ENCODE peak calls at places on chromosomes 7 and 10, in four cellular contexts. N is A549, J is HepG2, R is K562. A is an unnamed sample.

GRCh38 chr10:6494934-6495592 is 85.0 kb downstream of the PRKCQ start:
- DNase-seq in R (no peak), N (no peak), J (no peak), A (no peak)

GRCh38 chr7:112882506-112882905 is 92.3 kb upstream of the TMEM168 start:
- DNase-seq in N (no peak), R (no peak), J (no peak), A (no peak)

GRCh38 chr10:30437039-30437781 is 3.2 kb downstream of the MAP3K8 start:
- DNase-seq in R (peak; percentile 52), J (no peak), N (no peak), A (no peak)

GRCh38 chr7:8251195-8251594 is 10.8 kb downstream of the ICA1 start:
- DNase-seq in J (no peak), N (no peak), R (no peak), A (no peak)

GRCh38 chr10:106557053-106557452 is 607.5 kb downstream of the SORCS1 start:
- DNase-seq in J (no peak), N (no peak), R (no peak), A (no peak)

GRCh38 chr7:47795631-47796030 is 152.6 kb downstream of the PKD1L1 start:
- DNase-seq in N (no peak), J (no peak), R (no peak), A (no peak)

GRCh38 chr7:65251851-65252620 is 121.6 kb upstream of the ZNF92 start:
- DNase-seq in J (peak; percentile 53), R (peak; percentile 78), N (peak; percentile 63), A (peak; percentile 70)

GRCh38 chr7:81768951-81769778 is 682 bp downstream of the HGF start:
- DNase-seq in J (no peak), R (no peak), N (no peak), A (no peak)

GRCh38 chr7:34087892-34088891 is 182.9 kb downstream of the BMPER start:
- DNase-seq in J (peak; percentile 16), N (no peak), R (no peak), A (peak; percentile 66)

GRCh38 chr7:41224063-41224763 is 478.7 kb downstream of the INHBA start:
- DNase-seq in J (no peak), N (no peak), R (no peak), A (no peak)

GRCh38 chr10:37476285-37476684 is 350.9 kb downstream of the ANKRD30A start:
- DNase-seq in J (no peak), N (no peak), R (no peak), A (no peak)

GRCh38 chr10:7378602-7379403 is 32.0 kb downstream of the SFMBT2 start:
- DNase-seq in N (no peak), R (no peak), J (no peak), A (no peak)

GRCh38 chr7:99739699-99740572 is 4.9 kb upstream of the CYP3A7 start:
- DNase-seq in R (no peak), N (no peak), J (peak; percentile 13), A (no peak)

GRCh38 chr7:84477786-84478405 is 283.3 kb upstream of the SEMA3A start:
- DNase-seq in J (no peak), N (no peak), R (no peak), A (no peak)

GRCh38 chr7:26399309-26399610 is 107.6 kb downstream of the SNX10 start:
- DNase-seq in N (peak; percentile 34), J (no peak), R (no peak), A (no peak)

GRCh38 chr10:30502266-30503058 is 68.5 kb downstream of the MAP3K8 start:
- DNase-seq in J (no peak), N (no peak), R (peak; percentile 59), A (no peak)

GRCh38 chr10:5559642-5560141 is 34.9 kb downstream of the CALML3 start:
- DNase-seq in N (peak; percentile 37), J (no peak), R (no peak), A (no peak)

GRCh38 chr7:33701189-33701740 is 204.1 kb upstream of the BMPER start:
- DNase-seq in J (no peak), R (no peak), N (no peak), A (no peak)

GRCh38 chr10:116254422-116255152 is 18.4 kb downstream of the GFRA1 start:
- DNase-seq in R (no peak), J (no peak), N (no peak), A (no peak)

GRCh38 chr10:128629111-128630096 is 503.2 kb upstream of the MKI67 start:
- DNase-seq in N (peak; percentile 15), R (peak; percentile 59), J (peak; percentile 9), A (no peak)

GRCh38 chr7:142885311-142886230 is at the start of gene TRPV6:
- DNase-seq in J (no peak), R (no peak), N (no peak), A (no peak)

GRCh38 chr10:77393821-77394501 is 243.6 kb downstream of the KCNMA1 start:
- DNase-seq in J (no peak), N (no peak), R (no peak), A (no peak)

GRCh38 chr7:86747698-86748097 is 104.0 kb downstream of the GRM3 start:
- DNase-seq in R (no peak), J (no peak), N (no peak), A (no peak)

GRCh38 chr10:62335326-62335725 is 38.8 kb upstream of the ZNF365 start:
- DNase-seq in J (no peak), R (no peak), N (no peak), A (no peak)

GRCh38 chr7:42174391-42174848 is 62.6 kb downstream of the GLI3 start:
- DNase-seq in N (no peak), J (no peak), R (no peak), A (no peak)

GRCh38 chr7:27064169-27064568 is 31.6 kb downstream of the HOXA1 start:
- DNase-seq in J (no peak), R (no peak), N (no peak), A (no peak)

GRCh38 chr10:58280982-58281752 is 12.2 kb downstream of the CISD1 start:
- DNase-seq in R (no peak), J (no peak), N (no peak), A (no peak)

GRCh38 chr7:24819916-24820689 is 62.8 kb upstream of the GSDME start:
- DNase-seq in N (peak; percentile 81), J (peak; percentile 74), R (peak; percentile 86), A (peak; percentile 78)

DNA sequence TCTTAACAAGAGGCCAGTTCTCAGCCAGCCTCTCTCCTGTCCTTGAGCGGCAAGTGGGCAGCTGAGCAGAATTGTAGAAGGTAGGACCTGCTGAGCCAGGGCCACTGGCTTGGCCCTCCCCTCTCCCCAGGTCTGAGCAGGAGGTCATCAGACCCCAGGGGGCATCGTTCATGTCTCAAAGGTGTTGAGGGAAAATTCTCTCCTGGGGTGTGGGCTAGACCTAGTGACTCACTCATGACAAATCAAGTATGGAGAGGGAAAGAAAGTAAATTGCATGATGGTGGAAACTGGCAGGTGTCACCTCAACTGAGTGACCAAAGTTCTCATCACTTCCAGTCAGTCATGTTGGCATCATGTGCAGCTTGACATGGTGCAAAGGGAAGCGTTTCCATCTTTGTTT is 91.9 kb upstream of the GPR26 start:
- DNase-seq in N (no peak), R (no peak), J (no peak), A (no peak)
- TF ChIP-seq BHLHE40 in N (no peak), R (no peak), J (no peak), A (no peak)

GRCh38 chr10:34697366-34698247 is 117.5 kb downstream of the PARD3 start:
- DNase-seq in J (no peak), N (no peak), R (no peak), A (no peak)

GRCh38 chr10:34696423-34696822 is 118.7 kb downstream of the PARD3 start:
- DNase-seq in J (no peak), N (peak; percentile 50), R (no peak), A (no peak)

GRCh38 chr10:34698979-34699378 is 116.1 kb downstream of the PARD3 start:
- DNase-seq in J (no peak), N (peak; percentile 63), R (no peak), A (no peak)

GRCh38 chr10:34699904-34700303 is 115.2 kb downstream of the PARD3 start:
- DNase-seq in N (no peak), J (no peak), R (no peak), A (no peak)

DNA sequence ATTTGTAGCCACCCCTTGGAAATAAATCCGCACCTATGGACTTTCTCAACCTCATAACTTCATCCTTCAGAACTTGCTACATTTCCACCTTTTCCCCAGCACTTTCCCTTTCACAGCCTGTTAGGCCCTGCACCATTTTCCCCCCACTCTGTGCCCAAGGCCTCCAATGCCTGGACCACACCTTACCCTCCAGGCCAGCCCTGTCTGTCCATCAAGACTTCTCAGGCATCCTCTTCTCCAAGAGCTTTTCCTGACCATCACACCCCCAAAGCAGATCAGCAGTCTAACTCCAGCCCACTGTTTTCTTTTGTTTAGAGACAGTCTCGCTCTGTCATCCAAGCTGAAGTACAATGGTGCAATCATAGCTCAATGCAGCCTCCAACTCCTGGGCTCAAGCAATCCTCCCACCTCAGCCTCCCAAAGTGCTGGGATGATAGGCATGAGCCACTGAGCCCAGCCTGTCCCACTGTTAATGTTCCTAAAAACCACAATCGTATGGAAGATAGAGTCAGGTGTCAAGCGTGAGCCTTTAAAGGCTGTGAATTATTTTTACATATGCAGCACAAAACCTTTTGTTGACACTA is 116.8 kb downstream of the PARD3 start:
- DNase-seq in J (no peak), R (no peak), N (no peak), A (no peak)
- TF ChIP-seq BHLHE40 in J (no peak), R (no peak), N (no peak), A (no peak)

GRCh38 chr7:155122831-155123230 is 52.7 kb downstream of the HTR5A start:
- DNase-seq in J (no peak), R (no peak), N (no peak), A (no peak)
- TF ChIP-seq BHLHE40 in J (no peak), R (no peak), N (no peak), A (no peak)

DNA sequence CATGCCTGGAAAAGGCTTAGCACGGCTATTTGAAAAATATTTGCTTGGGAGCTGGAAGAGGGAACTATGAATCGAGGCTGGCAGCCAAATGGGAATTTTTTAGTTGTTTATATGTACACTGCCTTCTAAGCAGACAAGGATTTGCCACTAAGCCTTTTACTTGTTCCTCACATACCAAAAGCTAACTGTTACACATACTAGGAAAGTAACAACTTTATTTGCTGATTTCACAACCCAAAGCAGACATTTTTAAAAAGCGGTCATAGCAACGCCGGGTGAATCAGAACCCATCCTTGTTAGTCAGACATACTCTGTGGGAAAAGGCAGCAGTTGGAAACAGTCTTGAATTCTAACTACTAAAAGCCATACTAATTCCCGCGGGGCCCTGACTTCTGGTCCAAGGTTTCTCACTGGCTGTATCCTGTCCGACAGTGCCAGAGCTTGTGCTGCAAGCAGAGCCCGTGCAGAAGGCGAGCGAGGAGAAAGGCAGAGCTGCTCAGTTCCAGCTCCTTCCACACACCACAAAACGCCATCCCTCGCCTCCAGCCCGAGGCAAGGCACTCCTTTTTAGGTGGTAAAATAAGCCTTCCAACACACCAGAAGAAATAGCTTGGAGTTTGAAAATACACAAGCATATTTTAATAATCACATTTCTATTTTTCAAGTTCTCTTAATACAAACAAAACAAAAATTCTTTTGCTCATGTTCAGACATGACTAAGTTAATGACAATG is 89.2 kb downstream of the RNF216 start:
- DNase-seq in J (peak; percentile 71), R (no peak), N (peak; percentile 79), A (no peak)
- TF ChIP-seq BHLHE40 in J (no peak), R (no peak), N (no peak), A (no peak)

GRCh38 chr10:105068497-105068896 is 427.4 kb downstream of the SORCS3 start:
- DNase-seq in J (no peak), N (no peak), R (no peak), A (no peak)
- TF ChIP-seq BHLHE40 in J (no peak), N (no peak), R (no peak), A (no peak)

GRCh38 chr7:147547252-147547897 is 1043.2 kb upstream of the C7orf33 start:
- DNase-seq in N (no peak), J (peak; percentile 10), R (no peak), A (peak; percentile 61)
- TF ChIP-seq BHLHE40 in N (no peak), J (no peak), R (no peak), A (no peak)

A was measured in HEK293T.